ENCODE peak calls at places on chromosomes 1 and 21, in eight cellular contexts. N is activated gamma-delta T cell treated with anti-CD3 and anti-CD28 coated beads, Interleukin-2, amount 50 U/mL, for 16 hours; P is AG09319; V is stimulated activated CD8-positive, alpha-beta memory T cell treated with anti-CD3 and anti-CD28 coated beads, Interleukin-2, amount 100 ng/mL, for 48 hours; O is foreskin fibroblast; Q is H54; J is GM20000; T is NCI-H1092. B is an unnamed sample.
A peak's percentile ranks its signal among the peaks of the same experiment; 100 is the strongest.

GRCh38 chr1:193183019-193183643 is 3.3 kb downstream of the B3GALT2 start:
- DNase-seq in V (no peak), Q (no peak), T (peak; percentile 65), N (no peak), J (peak; percentile 5), O (peak; percentile 41), P (no peak), B (no peak)

GRCh38 chr21:28253378-28253777 is 739.3 kb downstream of the LTN1 start:
- DNase-seq in P (no peak), O (peak; percentile 61), Q (no peak), T (no peak), J (no peak), N (no peak), V (no peak), B (no peak)

GRCh38 chr1:150966011-150966410 is 8.6 kb downstream of the CERS2 start:
- DNase-seq in T (no peak), O (no peak), P (no peak), V (no peak), J (no peak), N (no peak), Q (no peak), B (no peak)

GRCh38 chr1:112234710-112235109 is 161.3 kb upstream of the CTTNBP2NL start:
- DNase-seq in O (no peak), P (no peak), J (no peak), Q (no peak), T (no peak), V (no peak), N (no peak), B (no peak)

GRCh38 chr1:54404939-54405880 is 984 bp downstream of the SSBP3 start:
- DNase-seq in N (no peak), P (no peak), O (no peak), T (no peak), Q (peak; percentile 42), V (no peak), J (peak; percentile 44), B (no peak)

GRCh38 chr1:94765958-94766357 is 54.2 kb upstream of the SLC44A3 start:
- DNase-seq in V (no peak), N (no peak), J (no peak), P (no peak), O (no peak), T (no peak), Q (no peak), B (no peak)

GRCh38 chr1:118204648-118205047 is 19.6 kb upstream of the SPAG17 start:
- DNase-seq in T (no peak), J (no peak), V (no peak), N (no peak), Q (no peak), O (no peak), P (no peak), B (no peak)

GRCh38 chr1:161549652-161550051 is at the start of gene FCGR3A:
- DNase-seq in N (no peak), Q (no peak), V (no peak), T (no peak), P (no peak), O (no peak), J (no peak), B (no peak)

B was measured in T1000.